ENCODE peak calls at places on chromosomes 11 and 22, in five cellular contexts. U is stomach, F is neuronal stem cell, X is sigmoid colon, I is upper lobe of right lung. O is an unnamed sample. For H3K27me3 and H3K4me1, the result is how much of the 10 kb centered on the place peaks cover.

GRCh38 chr11:46505741-46506485 is 87.9 kb downstream of the AMBRA1 start:
- DNase-seq in X (no peak), F (no peak), I (no peak), U (no peak), O (no peak)

GRCh38 chr11:44832452-44832851 is 105.7 kb downstream of the TSPAN18 start:
- DNase-seq in F (no peak), X (no peak), U (no peak), I (no peak), O (no peak)

GRCh38 chr22:35842954-35843353 is 125.3 kb downstream of the APOL5 start:
- DNase-seq in X (no peak), I (no peak), U (no peak), F (no peak), O (peak)

GRCh38 chr11:46892838-46893237 is 25.5 kb downstream of the LRP4 start:
- DNase-seq in X (no peak), U (no peak), F (no peak), I (no peak), O (no peak)

GRCh38 chr11:84398017-84398626 is 1112.0 kb upstream of the CCDC90B start:
- DNase-seq in F (no peak), U (no peak), I (no peak), X (no peak), O (peak)

GRCh38 chr22:29509298-29509697 is 29.3 kb downstream of the NEFH start:
- DNase-seq in F (no peak), X (no peak), U (no peak), I (no peak), O (no peak)

GRCh38 chr22:29216011-29216872 is 10.5 kb downstream of the EMID1 start:
- DNase-seq in I (no peak), U (no peak), X (peak), F (no peak), O (no peak)

GRCh38 chr11:36149538-36150242 is 139.5 kb downstream of the COMMD9 start:
- DNase-seq in X (peak), I (no peak), U (peak), F (peak), O (peak)

GRCh38 chr11:19642185-19642591 is 70.4 kb upstream of the NAV2 start:
- DNase-seq in I (no peak), U (no peak), X (no peak), F (no peak), O (no peak)

GRCh38 chr11:67379061-67380058 is 6.0 kb upstream of the CLCF1 start:
- DNase-seq in I (no peak), X (no peak), U (no peak), F (no peak), O (peak)

GRCh38 chr11:77172666-77172982 is 44.6 kb downstream of the MYO7A start:
- DNase-seq in X (no peak), I (no peak), F (no peak), U (no peak), O (no peak)

GRCh38 chr11:3222941-3223905 is 4.6 kb upstream of the MRGPRG start:
- DNase-seq in U (peak), I (no peak), X (no peak), F (no peak), O (peak)

GRCh38 chr22:22348815-22349454 is 104.3 kb downstream of the VPREB1 start:
- DNase-seq in U (no peak), F (no peak), X (no peak), I (no peak), O (no peak)

GRCh38 chr11:122706261-122706660 is 50.7 kb downstream of the UBASH3B start:
- DNase-seq in I (no peak), U (no peak), F (no peak), X (no peak), O (no peak)

GRCh38 chr11:10108901-10109665 is 184.9 kb downstream of the SBF2 start:
- DNase-seq in U (no peak), X (no peak), F (no peak), I (no peak), O (no peak)

GRCh38 chr11:87804176-87804575 is 371.1 kb downstream of the RAB38 start:
- DNase-seq in F (no peak), I (no peak), U (no peak), X (no peak), O (peak)

GRCh38 chr11:83124631-83125424 is 32.1 kb upstream of the PCF11 start:
- DNase-seq in I (no peak), F (no peak), X (no peak), U (no peak), O (no peak)

GRCh38 chr11:1934326-1935155 is 12.6 kb upstream of the MRPL23 start:
- DNase-seq in I (no peak), F (no peak), U (no peak), X (no peak), O (no peak)

GRCh38 chr11:2580444-2581050 is 119.2 kb downstream of the KCNQ1OT1 start:
- DNase-seq in X (peak), U (peak), F (no peak), I (peak), O (peak)

GRCh38 chr11:20457001-20457768 is 69.7 kb downstream of the PRMT3 start:
- DNase-seq in I (no peak), F (no peak), X (no peak), U (no peak), O (no peak)

GRCh38 chr22:28799125-28799833 is 1.1 kb downstream of the XBP1 start:
- DNase-seq in I (no peak), F (no peak), U (no peak), X (peak), O (no peak)

GRCh38 chr11:2754008-2754407 is 54.2 kb upstream of the KCNQ1OT1 start:
- DNase-seq in I (peak), F (no peak), U (no peak), X (peak), O (no peak)

GRCh38 chr11:33329705-33330329 is 72.6 kb downstream of the HIPK3 start:
- DNase-seq in I (no peak), F (no peak), X (peak), U (peak), O (peak)

GRCh38 chr11:17735823-17736772 is 1.5 kb downstream of the KCNC1 start:
- DNase-seq in F (peak), I (peak), U (no peak), X (peak), O (no peak)

DNA sequence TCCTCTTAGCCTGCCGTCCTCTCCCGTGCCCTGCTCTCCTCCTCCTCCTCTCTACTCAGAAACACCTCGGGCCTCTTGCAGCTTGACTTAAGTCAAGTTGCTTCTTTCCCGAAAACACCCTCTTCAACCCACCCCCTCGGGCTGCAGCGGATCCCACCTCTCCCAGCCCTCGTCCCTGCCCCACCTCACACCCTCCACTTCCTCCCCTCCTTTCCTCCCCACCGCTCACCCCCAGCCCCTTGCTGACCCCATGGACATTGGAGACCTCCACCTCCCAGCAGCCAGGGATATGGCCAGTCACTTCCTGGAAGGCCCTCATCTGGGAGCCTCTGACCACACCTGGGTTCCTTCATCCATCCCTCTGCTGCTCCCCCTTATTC is 8.5 kb upstream of the CYTH4 start:
- DNase-seq in U (no peak), I (no peak), X (no peak), F (no peak), O (no peak)
- H3K27me3 ChIP-seq in U (under half), I (under half), X (under half), F (under half), O (under half)

DNA sequence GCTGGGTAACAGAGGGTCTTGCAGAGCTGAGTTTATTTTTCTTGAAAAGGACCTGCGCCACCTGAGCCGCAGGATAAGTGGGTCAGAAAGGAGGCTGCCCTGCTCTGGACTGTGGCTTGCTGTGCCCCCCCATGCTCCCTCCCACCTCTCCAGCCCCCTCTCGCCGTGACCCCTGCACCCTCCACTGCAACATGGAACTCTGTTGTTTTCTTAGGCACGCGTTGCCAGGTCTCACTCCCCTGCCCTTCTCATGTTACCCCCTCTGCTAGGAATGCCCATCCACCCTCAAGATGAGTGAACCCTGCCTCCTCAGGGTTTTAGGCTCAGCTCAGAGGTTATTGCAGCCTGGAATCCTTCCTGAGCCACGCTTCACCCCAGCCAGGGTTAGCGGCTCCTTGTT is 10.8 kb downstream of the ETS1 start:
- DNase-seq in F (no peak), I (no peak), U (no peak), X (peak), O (no peak)
- H3K27ac ChIP-seq in F (no peak), I (peak), U (peak), X (no peak), O (no peak)

GRCh38 chr22:38080468-38080846 is 3.5 kb downstream of the SLC16A8 start:
- DNase-seq in X (no peak), I (no peak), U (no peak), F (no peak), O (no peak)
- H3K4me1 ChIP-seq in X (under half), I (under half), U (under half), F (under half), O (under half)

DNA sequence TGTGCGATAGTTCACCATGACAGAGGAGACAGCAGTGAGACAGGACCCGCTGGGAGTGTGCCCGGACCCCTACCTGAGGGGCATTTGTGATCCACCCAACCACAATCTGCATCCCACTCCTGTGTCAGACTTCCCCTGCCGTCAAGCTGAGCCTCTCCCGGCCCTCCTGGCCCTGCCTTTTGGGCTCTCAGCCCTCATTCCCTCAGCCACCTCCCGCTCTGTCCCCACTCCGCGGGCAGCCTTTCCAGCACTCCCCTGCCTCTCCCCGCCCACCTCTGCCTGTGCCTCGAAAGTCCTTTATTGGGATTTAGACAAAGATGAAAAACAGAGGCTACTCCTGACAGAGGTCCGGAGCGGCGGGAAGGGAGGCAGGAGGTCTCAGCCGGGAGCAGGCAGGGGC is 4.2 kb downstream of the NFAM1 start:
- DNase-seq in I (no peak), X (no peak), F (no peak), U (no peak), O (peak)
- H3K27me3 ChIP-seq in I (under half), X (under half), F (half or more), U (under half), O (under half)